ENCODE peak calls at places on chromosomes 2 and 18, in eight cellular contexts. X is heart right ventricle, Q is Panc1, L is aorta, S is GM12878, C is A549, E is mucosa of descending colon, Y is GM23338. I is an unnamed sample. For H3K4me1, the result is how much of the 10 kb centered on the place peaks cover.

GRCh38 chr2:64329848-64330247 is 124.1 kb upstream of the LGALSL start:
- ATAC-seq in X (peak), C (no peak), S (no peak), E (peak), Y (no peak), L (peak), Q (no peak), I (peak)

GRCh38 chr2:24253303-24253919 is 78.6 kb downstream of the FAM228A start:
- ATAC-seq in Y (no peak), Q (no peak), E (no peak), S (no peak), L (no peak), C (peak), X (no peak), I (no peak)

GRCh38 chr2:72001937-72002690 is 145.5 kb downstream of the CYP26B1 start:
- ATAC-seq in Y (no peak), X (no peak), S (no peak), E (peak), L (no peak), C (no peak), Q (no peak), I (no peak)

GRCh38 chr2:119769645-119770044 is 9.9 kb downstream of the PTPN4 start:
- ATAC-seq in L (no peak), Y (no peak), E (no peak), C (no peak), X (no peak), S (no peak), Q (no peak), I (no peak)

GRCh38 chr2:48933824-48934223 is 178.3 kb upstream of the LHCGR start:
- ATAC-seq in E (no peak), Y (no peak), C (no peak), Q (no peak), X (no peak), S (no peak), L (no peak), I (no peak)

GRCh38 chr18:76859474-76860339 is 37.4 kb downstream of the ZNF236 start:
- ATAC-seq in Q (no peak), E (no peak), C (no peak), L (no peak), S (peak), X (no peak), Y (no peak), I (no peak)

GRCh38 chr2:168773719-168774521 is 28.5 kb upstream of the NOSTRIN start:
- ATAC-seq in C (peak), E (peak), S (peak), X (peak), Q (peak), L (peak), Y (peak), I (no peak)

GRCh38 chr2:83602753-83603152 is 856.3 kb downstream of the SUCLG1 start:
- ATAC-seq in Y (no peak), Q (no peak), X (no peak), L (no peak), S (peak), E (no peak), C (no peak), I (no peak)

GRCh38 chr2:224594840-224595239 is 9.7 kb upstream of the CUL3 start:
- ATAC-seq in E (no peak), X (no peak), S (no peak), C (no peak), Q (no peak), L (no peak), Y (peak), I (no peak)

GRCh38 chr2:46230115-46230571 is 67.1 kb upstream of the EPAS1 start:
- ATAC-seq in C (peak), Q (peak), S (peak), L (peak), X (peak), E (peak), Y (peak), I (no peak)

GRCh38 chr2:30410217-30410616 is 36.8 kb upstream of the LCLAT1 start:
- ATAC-seq in X (no peak), Q (no peak), C (peak), E (no peak), L (no peak), Y (no peak), S (no peak), I (no peak)

GRCh38 chr2:240836781-240837467 is 16.9 kb upstream of the KIF1A start:
- ATAC-seq in Q (no peak), E (no peak), L (no peak), C (peak), Y (no peak), S (no peak), X (peak), I (peak)

GRCh38 chr2:128473175-128474013 is 154.7 kb upstream of the HS6ST1 start:
- ATAC-seq in L (peak), C (no peak), S (peak), Q (no peak), E (peak), X (peak), Y (peak), I (peak)

GRCh38 chr2:215903208-215903607 is 110.1 kb downstream of the MREG start:
- ATAC-seq in C (no peak), S (no peak), E (no peak), Y (no peak), Q (no peak), L (no peak), X (no peak), I (no peak)

DNA sequence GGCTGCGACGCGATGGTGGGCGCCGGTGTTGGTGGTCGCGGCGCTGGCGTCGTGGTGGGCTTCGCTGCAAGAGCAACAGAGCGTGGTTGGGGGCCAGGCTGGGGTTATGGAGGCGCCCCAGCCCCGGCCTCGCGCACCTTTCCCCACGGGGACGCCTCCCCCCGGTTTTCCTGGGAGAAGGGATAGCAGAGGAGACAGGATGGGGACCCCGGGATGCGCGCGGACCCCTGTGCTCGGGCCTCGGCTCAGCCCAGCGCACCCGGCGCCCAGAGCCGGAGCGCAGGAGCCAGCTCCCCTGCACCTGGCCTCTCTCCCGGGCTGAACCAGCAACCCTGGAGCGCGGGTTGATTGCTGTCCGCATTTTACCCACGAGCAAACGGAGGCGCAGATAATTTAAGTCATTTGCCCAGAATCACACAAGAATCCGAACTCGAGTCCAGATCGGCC is 1.0 kb downstream of the CD8A start:
- ATAC-seq in Q (no peak), X (peak), L (no peak), C (no peak), S (no peak), Y (peak), E (no peak), I (no peak)
- H3K4me3 ChIP-seq in Q (no peak), X (peak), L (no peak), C (peak), S (no peak), Y (peak), E (no peak), I (no peak)

DNA sequence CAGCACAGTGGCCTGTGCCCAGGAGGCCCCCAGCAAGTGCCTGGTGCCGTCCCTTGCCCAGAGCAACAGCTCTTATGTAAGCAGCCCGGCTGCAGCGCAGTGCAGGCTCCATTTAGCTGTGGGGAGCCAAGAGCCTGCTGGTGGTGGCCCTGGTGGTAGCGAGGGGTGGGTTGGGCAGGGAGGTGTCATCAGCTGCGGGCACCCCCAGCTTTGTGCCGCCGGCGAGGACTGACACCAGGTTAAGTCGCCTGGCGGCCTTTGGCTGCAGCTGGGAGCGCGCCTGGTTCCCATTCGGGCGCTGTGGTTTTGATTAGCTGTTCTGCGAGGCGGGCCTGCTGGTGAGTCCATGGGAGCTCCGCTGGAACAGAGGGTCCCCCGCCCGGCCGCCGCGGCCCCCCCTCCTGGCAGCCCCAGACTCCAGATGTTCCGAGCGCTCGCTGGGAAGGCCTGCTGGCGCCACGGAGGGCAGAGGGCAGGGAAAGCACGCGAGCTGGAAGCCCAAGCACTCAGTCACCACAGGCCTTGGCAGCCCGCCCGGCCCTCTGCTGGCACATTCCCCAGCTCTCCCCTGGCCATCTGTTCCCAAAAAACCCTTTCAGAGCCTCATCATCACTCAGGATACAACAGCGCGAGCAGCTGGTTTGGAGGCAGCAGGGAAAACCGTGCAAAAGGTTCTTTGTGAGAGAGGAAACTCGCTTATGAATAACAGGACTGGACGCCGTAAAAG is 18.4 kb downstream of the ATOH8 start:
- ATAC-seq in Y (peak), Q (peak), E (peak), S (no peak), X (peak), C (peak), L (peak), I (peak)
- H3K4me1 ChIP-seq in Y (under half), Q (half or more), E (under half), S (under half), X (half or more), C (half or more), L (under half), I (half or more)

DNA sequence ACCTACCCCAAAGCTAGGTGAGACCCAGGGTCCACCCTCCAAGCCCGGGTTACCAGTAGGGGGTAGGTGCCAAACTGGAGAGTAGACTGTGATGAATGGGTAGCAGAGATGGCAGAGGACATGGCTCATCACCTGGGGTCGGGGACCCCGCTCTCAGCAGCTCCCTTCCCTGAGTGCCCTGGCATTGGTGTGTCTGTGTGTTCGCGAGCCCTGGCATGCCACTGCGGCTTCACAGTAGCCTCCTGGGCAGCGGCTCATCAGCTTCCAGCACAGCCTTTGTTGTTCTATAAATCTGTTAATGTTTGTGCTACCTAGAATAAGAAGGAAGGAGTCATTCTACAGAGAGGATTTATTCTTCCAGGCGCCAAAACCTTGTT is 62.6 kb upstream of the ALPP start:
- ATAC-seq in L (peak), Q (no peak), Y (no peak), S (no peak), X (no peak), C (no peak), E (no peak), I (no peak)
- H3K4me3 ChIP-seq in L (no peak), Q (no peak), Y (no peak), S (no peak), X (no peak), C (no peak), E (no peak), I (no peak)

GRCh38 chr2:190417045-190417842 is 9.1 kb downstream of the MFSD6 start:
- ATAC-seq in X (peak), Y (no peak), Q (no peak), L (no peak), E (no peak), C (no peak), S (no peak), I (no peak)
- H3K4me1 ChIP-seq in X (under half), Y (under half), Q (under half), L (under half), E (under half), C (under half), S (under half), I (half or more)

GRCh38 chr2:63060079-63060482 is 9.5 kb downstream of the OTX1 start:
- ATAC-seq in L (no peak), S (peak), X (no peak), E (no peak), Q (no peak), Y (no peak), C (peak), I (no peak)

GRCh38 chr2:63059434-63060078 is 8.9 kb downstream of the OTX1 start:
- ATAC-seq in Q (peak), S (peak), Y (peak), X (peak), L (no peak), C (peak), E (peak), I (no peak)

GRCh38 chr2:63058149-63058741 is 7.6 kb downstream of the OTX1 start:
- ATAC-seq in S (peak), C (peak), X (no peak), Y (peak), Q (peak), L (no peak), E (no peak), I (no peak)

GRCh38 chr2:63057249-63058148 is 6.9 kb downstream of the OTX1 start:
- ATAC-seq in Q (no peak), C (no peak), X (no peak), E (no peak), L (no peak), S (no peak), Y (no peak), I (no peak)

DNA sequence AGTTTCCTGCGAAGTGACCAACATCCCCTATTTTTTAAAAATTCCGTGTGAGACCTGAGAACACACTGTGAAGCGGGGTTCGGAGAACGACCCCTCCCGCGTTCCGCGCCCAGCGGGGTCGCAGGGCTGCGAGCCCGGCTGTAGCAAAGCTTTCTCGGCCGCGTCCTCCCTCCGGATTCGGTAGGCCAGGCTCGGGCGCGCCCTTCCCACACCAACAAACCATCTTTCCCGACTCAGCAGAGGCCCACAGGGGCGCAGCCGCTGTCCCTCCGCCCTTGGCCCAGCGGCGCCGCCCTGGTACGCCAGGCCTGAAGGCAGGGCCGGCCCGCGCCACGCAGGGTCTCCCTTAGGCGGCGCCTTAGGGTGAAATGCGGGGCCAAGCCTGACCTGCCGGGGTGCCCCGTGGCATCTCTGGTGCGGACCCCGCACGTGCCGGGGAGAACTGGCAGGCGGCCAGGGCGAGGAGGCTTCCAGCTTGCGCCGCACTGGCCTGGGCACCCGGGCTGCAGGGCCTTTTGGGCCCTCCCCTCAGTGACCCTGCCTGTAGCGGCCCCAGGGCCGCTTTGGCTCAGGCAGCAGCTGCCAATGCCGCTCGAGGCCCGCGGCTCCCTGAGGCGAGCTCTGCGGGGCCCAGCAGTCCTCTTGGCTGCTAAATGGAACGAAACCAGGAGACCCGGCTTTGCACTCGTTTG is 8.3 kb downstream of the OTX1 start:
- ATAC-seq in Y (peak), X (peak), L (peak), E (peak), C (no peak), Q (peak), S (peak), I (no peak)
- H3K4me3 ChIP-seq in Y (peak), X (peak), L (no peak), E (no peak), C (no peak), Q (no peak), S (peak), I (peak)

I was measured in gastroesophageal sphincter.